ENCODE peak calls at places on chromosomes 11 and 22, in six cellular contexts. G is psoas muscle; W is heart right ventricle; N is colonic mucosa; T is effector memory CD4-positive, alpha-beta T cell; O is breast epithelium. U is an unnamed sample.

GRCh38 chr11:65060913-65061408 is 2.6 kb upstream of the NAALADL1 start:
- DNase-seq in O (no peak), W (no peak), N (no peak), G (no peak), T (no peak), U (no peak)

GRCh38 chr11:105071060-105071732 is 26.1 kb upstream of the CARD16 start:
- DNase-seq in O (no peak), G (no peak), W (no peak), T (no peak), N (no peak), U (no peak)

GRCh38 chr11:95503047-95503446 is 272.0 kb upstream of the SESN3 start:
- DNase-seq in W (no peak), G (no peak), T (no peak), N (no peak), O (no peak), U (no peak)

GRCh38 chr11:124207102-124207792 is 24.1 kb downstream of the OR10D3 start:
- DNase-seq in O (no peak), W (no peak), G (no peak), N (no peak), T (no peak), U (no peak)

GRCh38 chr11:78061088-78061920 is 2.4 kb upstream of the THRSP start:
- DNase-seq in W (peak), G (peak), T (no peak), O (peak), N (no peak), U (no peak)

GRCh38 chr11:29634248-29634647 is 382.6 kb downstream of the KCNA4 start:
- DNase-seq in T (no peak), O (no peak), W (no peak), N (no peak), G (no peak), U (no peak)

GRCh38 chr22:28896611-28897010 is 13.2 kb downstream of the ZNRF3 start:
- DNase-seq in T (no peak), O (no peak), G (no peak), W (no peak), N (no peak), U (no peak)

GRCh38 chr11:67522338-67522737 is 908 bp downstream of the CABP2 start:
- DNase-seq in G (no peak), T (no peak), W (no peak), O (no peak), N (no peak), U (no peak)

GRCh38 chr11:26976389-26976788 is 17.5 kb upstream of the FIBIN start:
- DNase-seq in T (no peak), G (no peak), O (no peak), W (no peak), N (no peak), U (no peak)

GRCh38 chr11:12674571-12674935 is 332 bp downstream of the TEAD1 start:
- DNase-seq in T (no peak), O (peak), W (no peak), N (no peak), G (no peak), U (no peak)

GRCh38 chr11:16611395-16612233 is 126.8 kb upstream of the C11orf58 start:
- DNase-seq in T (no peak), O (no peak), N (no peak), W (no peak), G (no peak), U (no peak)

DNA sequence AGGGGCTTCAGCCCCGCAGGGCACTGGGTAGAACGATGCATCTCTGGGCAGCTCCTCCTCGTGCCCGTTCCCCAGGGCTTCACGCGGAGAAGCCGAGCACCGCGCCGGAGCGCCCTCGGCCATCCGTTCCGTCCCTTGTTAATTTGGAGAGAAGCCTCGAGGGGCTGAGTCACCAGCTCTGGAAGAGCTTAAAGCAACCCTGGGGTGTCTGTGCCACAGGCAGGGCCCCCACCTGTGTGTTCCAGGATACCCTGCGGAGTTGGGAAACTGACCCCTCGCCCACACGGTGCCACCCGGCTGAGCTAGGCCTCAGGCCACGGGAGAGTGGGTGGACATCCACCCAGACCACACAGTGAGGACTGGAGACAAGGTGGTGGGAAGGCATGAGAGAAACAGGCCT is 47.1 kb downstream of the AP2A2 start:
- DNase-seq in N (no peak), O (no peak), T (no peak), W (no peak), G (no peak), U (no peak)
- H3K4me3 ChIP-seq in N (no peak), O (no peak), T (no peak), W (no peak), G (no peak), U (no peak)

GRCh38 chr22:36337365-36338130 is 50.2 kb downstream of the MYH9 start:
- DNase-seq in W (no peak), O (no peak), N (no peak), T (no peak), G (no peak), U (no peak)

GRCh38 chr22:36336246-36337182 is 51.3 kb downstream of the MYH9 start:
- DNase-seq in O (no peak), G (no peak), N (no peak), T (no peak), W (no peak), U (no peak)

GRCh38 chr22:36334838-36335603 is 52.7 kb downstream of the MYH9 start:
- DNase-seq in T (peak), W (peak), O (peak), G (no peak), N (no peak), U (no peak)

GRCh38 chr22:36334081-36334831 is 53.5 kb downstream of the MYH9 start:
- DNase-seq in G (no peak), O (no peak), N (peak), T (no peak), W (peak), U (no peak)

DNA sequence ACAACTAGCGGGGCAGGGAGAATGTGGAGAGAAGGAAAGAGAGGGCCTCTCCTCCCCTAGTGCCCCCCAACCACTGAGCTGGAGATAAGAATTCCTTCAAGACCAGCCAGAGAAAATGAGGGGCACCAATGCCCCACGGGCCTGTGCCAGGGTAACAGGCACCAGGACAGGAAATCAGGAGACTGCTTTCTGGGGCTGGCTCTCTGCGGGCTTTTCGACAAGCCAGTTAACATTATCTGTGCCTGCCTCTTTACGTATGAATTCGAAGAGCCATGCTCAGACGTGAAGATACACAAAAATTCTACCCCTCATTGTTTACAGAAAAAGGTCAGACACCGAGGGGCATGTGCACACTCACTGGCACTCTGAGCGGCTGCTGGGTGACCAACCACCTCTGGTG is 52.1 kb downstream of the MYH9 start:
- DNase-seq in O (no peak), W (no peak), T (no peak), N (no peak), G (no peak), U (no peak)
- H3K4me3 ChIP-seq in O (no peak), W (no peak), T (peak), N (no peak), G (no peak), U (no peak)

GRCh38 chr11:74953448-74953847 is 4.4 kb downstream of the SPCS2 start:
- DNase-seq in N (no peak), O (no peak), W (no peak), G (no peak), T (no peak), U (no peak)
- H3K4me3 ChIP-seq in N (no peak), O (no peak), W (no peak), G (no peak), T (no peak), U (no peak)

GRCh38 chr11:134332189-134332631 is 422 bp downstream of the GLB1L2 start:
- DNase-seq in G (no peak), O (no peak), T (peak), N (peak), W (no peak), U (no peak)
- H3K4me3 ChIP-seq in G (peak), O (peak), T (peak), N (peak), W (peak), U (peak)

DNA sequence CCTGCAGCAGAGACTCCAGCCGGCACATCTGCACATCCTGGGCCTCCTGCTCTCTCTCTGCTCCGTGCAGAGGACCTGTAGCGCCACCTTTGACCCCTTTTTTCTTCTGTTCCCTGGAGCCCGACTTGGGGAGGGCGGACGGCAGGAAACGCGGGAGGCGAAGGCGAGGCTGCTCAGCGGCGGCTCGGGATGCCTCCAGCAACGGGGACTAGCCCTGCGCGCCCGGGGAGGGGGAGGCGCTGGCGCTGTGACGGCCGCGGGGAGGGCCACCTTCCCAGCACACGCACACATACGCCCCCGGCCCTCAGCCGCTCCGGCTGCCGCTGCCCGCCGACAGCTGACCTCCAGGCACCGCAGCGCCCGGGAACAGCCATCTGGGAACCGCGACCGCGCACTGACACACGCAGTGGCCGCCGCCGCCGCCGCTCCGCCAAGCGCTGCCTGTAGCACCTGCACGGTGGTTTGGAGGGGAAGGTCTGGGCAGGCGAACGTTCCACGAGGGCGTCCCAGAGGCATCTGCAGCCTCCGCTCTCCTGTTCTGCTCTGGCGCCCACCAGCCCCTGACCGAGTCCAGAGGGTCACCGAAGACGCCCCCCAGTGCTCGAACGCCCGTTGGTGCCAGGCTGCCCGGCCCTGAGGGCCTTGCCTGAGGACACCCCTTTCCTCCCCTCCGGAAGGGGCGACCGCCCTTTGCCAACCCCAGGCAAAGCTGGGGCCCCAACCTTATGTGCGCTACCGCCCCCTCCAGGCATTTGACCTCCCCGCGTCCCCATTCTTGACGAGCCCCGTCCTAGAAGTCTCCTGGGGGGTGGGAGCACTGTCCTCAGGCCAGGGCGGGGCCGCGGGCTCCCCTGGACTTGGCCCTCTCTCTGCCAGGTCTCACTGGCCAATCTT is 16.9 kb upstream of the C22orf42 start:
- DNase-seq in W (no peak), T (no peak), O (no peak), N (no peak), G (no peak), U (no peak)
- H3K4me3 ChIP-seq in W (no peak), T (peak), O (no peak), N (no peak), G (no peak), U (no peak)

GRCh38 chr11:120689591-120689990 is 178.0 kb downstream of the GRIK4 start:
- DNase-seq in N (no peak), G (no peak), W (no peak), O (no peak), T (no peak), U (no peak)
- H3K4me3 ChIP-seq in N (no peak), G (no peak), W (no peak), O (no peak), T (no peak), U (no peak)

GRCh38 chr11:73585834-73586575 is 11.9 kb downstream of the FAM168A start:
- DNase-seq in W (no peak), T (no peak), N (no peak), O (no peak), G (no peak), U (no peak)

GRCh38 chr11:73591743-73592142 is 6.2 kb downstream of the FAM168A start:
- DNase-seq in T (no peak), W (no peak), N (no peak), O (no peak), G (no peak), U (no peak)

GRCh38 chr11:73592640-73593039 is 5.3 kb downstream of the FAM168A start:
- DNase-seq in G (no peak), N (no peak), T (no peak), W (no peak), O (no peak), U (no peak)

GRCh38 chr11:73586791-73587190 is 11.1 kb downstream of the FAM168A start:
- DNase-seq in T (no peak), N (no peak), G (no peak), W (no peak), O (no peak), U (no peak)

GRCh38 chr11:73591050-73591449 is 6.9 kb downstream of the FAM168A start:
- DNase-seq in N (no peak), W (no peak), O (no peak), G (no peak), T (no peak), U (no peak)
- H3K4me3 ChIP-seq in N (no peak), W (no peak), O (no peak), G (no peak), T (no peak), U (no peak)

U was measured in lung.